ENCODE peak calls at places on chromosomes 12 and 14, in eight cellular contexts. Q is NCI-H1417, U is A172, A is HT1080, Y is NCI-H146, H is right atrium auricular region, I is tibial artery, K is T47D. R is an unnamed sample.

GRCh38 chr12:26773313-26774104 is 59.5 kb downstream of the ITPR2 start:
- DNase-seq in Q (peak), A (no peak), K (no peak), H (no peak), U (no peak), Y (no peak), I (no peak), R (no peak)

GRCh38 chr14:23483216-23483854 is 13.8 kb downstream of the NGDN start:
- DNase-seq in H (no peak), K (no peak), Q (peak), Y (peak), U (no peak), A (peak), I (no peak), R (no peak)

GRCh38 chr14:78764240-78764639 is 594.1 kb downstream of the NRXN3 start:
- DNase-seq in A (peak), I (no peak), U (peak), Q (no peak), Y (no peak), K (no peak), H (no peak), R (no peak)

GRCh38 chr14:36658091-36659009 is 3.3 kb upstream of the PAX9 start:
- DNase-seq in Q (no peak), Y (no peak), H (no peak), K (no peak), A (no peak), I (no peak), U (no peak), R (no peak)

GRCh38 chr14:39229222-39229543 is 4.5 kb upstream of the MIA2 start:
- DNase-seq in Y (no peak), Q (no peak), A (peak), U (no peak), H (no peak), I (no peak), K (no peak), R (no peak)

GRCh38 chr14:105917933-105918436 is 391.6 kb downstream of the TMEM121 start:
- DNase-seq in A (no peak), H (no peak), Y (no peak), I (no peak), U (no peak), Q (no peak), K (no peak), R (no peak)

GRCh38 chr12:69059465-69060457 is 126.8 kb upstream of the CPM start:
- DNase-seq in H (no peak), K (no peak), Y (no peak), I (no peak), U (peak), A (peak), Q (no peak), R (no peak)

GRCh38 chr14:76720382-76720813 is 40.9 kb upstream of the VASH1 start:
- DNase-seq in Q (peak), U (peak), H (peak), K (no peak), Y (peak), A (peak), I (peak), R (peak)

GRCh38 chr12:125418902-125419564 is 353.8 kb downstream of the AACS start:
- DNase-seq in I (no peak), Q (no peak), H (no peak), K (no peak), Y (no peak), A (no peak), U (no peak), R (no peak)

GRCh38 chr12:82855872-82856271 is 169.2 kb downstream of the TMTC2 start:
- DNase-seq in I (no peak), U (no peak), H (no peak), A (no peak), K (no peak), Y (no peak), Q (no peak), R (no peak)

GRCh38 chr12:68097386-68097785 is 62.2 kb downstream of the IFNG start:
- DNase-seq in I (no peak), Y (no peak), Q (no peak), K (no peak), U (no peak), H (no peak), A (peak), R (no peak)

GRCh38 chr14:30620178-30620577 is 1.9 kb upstream of the SCFD1 start:
- DNase-seq in I (no peak), Q (no peak), K (no peak), H (no peak), A (peak), U (peak), Y (no peak), R (no peak)

GRCh38 chr14:100606687-100607610 is 19.7 kb upstream of the BEGAIN start:
- DNase-seq in K (no peak), I (peak), Q (no peak), A (no peak), Y (no peak), H (no peak), U (no peak), R (no peak)

GRCh38 chr12:78494911-78495310 is 369.7 kb upstream of the SYT1 start:
- DNase-seq in A (no peak), Q (no peak), K (no peak), Y (no peak), H (no peak), I (no peak), U (no peak), R (no peak)

GRCh38 chr14:75513911-75514672 is 8.2 kb upstream of the BATF start:
- DNase-seq in A (no peak), I (no peak), U (no peak), K (no peak), Q (no peak), H (no peak), Y (no peak), R (no peak)

GRCh38 chr12:20646239-20646827 is 48.8 kb upstream of the SLCO1C1 start:
- DNase-seq in Y (peak), U (peak), A (peak), Q (peak), H (no peak), K (peak), I (no peak), R (no peak)

R was measured in gastrocnemius medialis.